ENCODE peak calls at places on chromosomes 11 and 22, in four cellular contexts. Y, H, V and M are unnamed samples.

GRCh38 chr11:20647976-20648565 is 21.3 kb upstream of the NELL1 start:
- DNase-seq in Y (no peak), H (peak; percentile 76), V (no peak), M (no peak)

GRCh38 chr11:78451371-78452150 is 33.9 kb upstream of the GAB2 start:
- DNase-seq in Y (no peak), H (no peak), V (no peak), M (no peak)

GRCh38 chr11:118633319-118633690 is 25.9 kb downstream of the PHLDB1 start:
- DNase-seq in Y (no peak), H (no peak), V (no peak), M (no peak)

GRCh38 chr11:118434553-118435232 is 1.6 kb upstream of the KMT2A start:
- DNase-seq in Y (peak; percentile 48), H (peak; percentile 71), V (peak; percentile 19), M (peak; percentile 52)

GRCh38 chr11:134571301-134571700 is 159.3 kb upstream of the B3GAT1 start:
- DNase-seq in Y (no peak), H (no peak), V (no peak), M (no peak)

GRCh38 chr22:47129902-47130301 is 367.5 kb downstream of the TBC1D22A start:
- DNase-seq in Y (peak; percentile 87), H (no peak), V (peak; percentile 7), M (peak; percentile 49)

GRCh38 chr11:64879226-64879900 is 942 bp upstream of the EHD1 start:
- DNase-seq in Y (peak; percentile 35), H (no peak), V (no peak), M (no peak)

GRCh38 chr11:131800452-131800851 is 430.0 kb downstream of the NTM start:
- DNase-seq in Y (no peak), H (no peak), V (no peak), M (no peak)

GRCh38 chr11:109733245-109733644 is 311.3 kb downstream of the C11orf87 start:
- DNase-seq in Y (no peak), H (no peak), V (no peak), M (no peak)

GRCh38 chr11:1352696-1353382 is 36.9 kb upstream of the BRSK2 start:
- DNase-seq in Y (no peak), H (no peak), V (no peak), M (no peak)

GRCh38 chr22:36356708-36357694 is 30.8 kb downstream of the MYH9 start:
- DNase-seq in Y (no peak), H (no peak), V (no peak), M (no peak)

GRCh38 chr11:43359432-43359818 is 705 bp downstream of the TTC17 start:
- DNase-seq in Y (no peak), H (peak; percentile 23), V (no peak), M (no peak)

GRCh38 chr22:43008509-43008908 is 6.4 kb downstream of the PACSIN2 start:
- DNase-seq in Y (peak; percentile 76), H (no peak), V (no peak), M (peak; percentile 48)

GRCh38 chr22:22853713-22854112 is 33.9 kb upstream of the IGLL5 start:
- DNase-seq in Y (no peak), H (no peak), V (no peak), M (no peak)

GRCh38 chr11:57905439-57905838 is 118.2 kb upstream of the OR9Q1 start:
- DNase-seq in Y (no peak), H (no peak), V (no peak), M (no peak)

GRCh38 chr11:22163394-22163797 is 29.5 kb upstream of the ANO5 start:
- DNase-seq in Y (no peak), H (no peak), V (no peak), M (peak; percentile 56)

GRCh38 chr11:80155412-80156017 is 714.7 kb upstream of the TENM4 start:
- DNase-seq in Y (no peak), H (peak; percentile 12), V (no peak), M (no peak)

GRCh38 chr11:16925495-16926065 is 88.6 kb downstream of the PLEKHA7 start:
- DNase-seq in Y (peak; percentile 72), H (peak; percentile 66), V (peak; percentile 24), M (peak; percentile 62)

GRCh38 chr11:12680246-12680939 is 6.2 kb downstream of the TEAD1 start:
- DNase-seq in Y (peak; percentile 90), H (peak; percentile 85), V (peak; percentile 87), M (peak; percentile 88)

GRCh38 chr22:37781434-37782059 is 26.2 kb upstream of the GCAT start:
- DNase-seq in Y (no peak), H (no peak), V (no peak), M (no peak)

GRCh38 chr11:74739546-74740270 is 8.5 kb upstream of the CHRDL2 start:
- DNase-seq in Y (peak; percentile 52), H (no peak), V (peak; percentile 33), M (no peak)

GRCh38 chr11:74730601-74731260 is 495 bp downstream of the CHRDL2 start:
- DNase-seq in Y (no peak), H (no peak), V (no peak), M (no peak)

GRCh38 chr11:74735566-74735965 is 4.3 kb upstream of the CHRDL2 start:
- DNase-seq in Y (no peak), H (no peak), V (no peak), M (no peak)

GRCh38 chr11:74731301-74732094 is at the start of gene CHRDL2:
- DNase-seq in Y (no peak), H (no peak), V (no peak), M (no peak)

DNA sequence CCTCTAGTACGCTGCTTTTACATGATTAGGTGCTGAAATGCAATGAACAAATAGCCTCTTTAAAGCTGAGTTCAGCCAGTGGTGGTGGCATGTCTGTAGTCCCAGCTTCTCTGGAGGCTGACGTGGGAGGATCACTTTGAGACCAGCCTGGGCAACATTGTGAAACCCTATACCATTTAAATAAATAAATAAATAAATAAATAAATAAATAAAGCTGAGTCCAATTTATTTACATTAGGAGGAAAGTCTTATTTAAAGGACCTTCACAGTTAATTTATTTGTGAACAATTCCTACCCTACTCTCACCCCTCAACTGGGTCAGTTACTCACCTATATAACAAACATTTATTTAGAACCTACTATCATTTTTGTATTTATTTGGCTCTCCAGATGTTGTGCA is 4.8 kb upstream of the CHRDL2 start:
- DNase-seq in Y (no peak), H (no peak), V (no peak), M (no peak)
- H3K4me1 ChIP-seq in Y (no peaks in the 10 kb centered on the region), H (peaks cover 1% of the 10 kb centered on the region), V (peaks cover 7% of the 10 kb centered on the region), M (peaks cover 4% of the 10 kb centered on the region)

GRCh38 chr11:127625402-127625801 is 624.8 kb upstream of the KIRREL3 start:
- DNase-seq in Y (no peak), H (no peak), V (no peak), M (no peak)
- H3K9me3 ChIP-seq in Y (no peaks in the 10 kb centered on the region), H (no peaks in the 10 kb centered on the region), V (no peaks in the 10 kb centered on the region), M (no peaks in the 10 kb centered on the region)

DNA sequence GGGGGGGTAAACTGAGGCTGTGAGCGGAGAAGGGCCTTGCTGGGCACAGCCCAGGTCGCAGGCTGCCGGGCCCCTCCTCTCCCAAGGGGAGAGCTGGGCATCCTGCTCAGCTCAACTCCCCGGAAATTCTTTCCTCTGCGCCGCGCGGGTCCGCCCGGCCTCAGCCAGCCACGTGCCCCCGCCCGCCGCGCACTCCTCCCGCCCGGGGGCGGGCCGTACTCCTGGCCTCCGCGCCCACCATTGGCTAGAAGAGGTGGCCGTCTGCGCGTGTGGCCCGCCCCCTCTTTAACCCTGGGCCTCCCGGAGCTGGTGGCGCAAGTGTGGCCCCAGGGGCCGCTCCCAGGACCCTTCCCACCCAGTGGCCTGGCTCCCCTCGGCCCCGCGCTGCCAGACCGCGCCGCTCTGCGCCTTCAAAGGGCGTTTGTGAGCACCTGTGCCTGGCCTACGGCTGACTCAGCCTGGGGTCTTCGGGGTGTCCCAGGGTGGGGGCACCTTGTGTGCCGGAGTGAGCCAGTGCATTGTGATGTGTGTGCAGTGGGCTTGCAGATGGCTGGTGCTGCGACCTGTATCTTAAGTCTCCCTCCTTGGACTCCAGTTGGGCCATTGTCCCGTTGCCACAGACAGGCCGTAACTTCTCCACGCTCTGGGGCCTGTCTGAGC is 2.0 kb downstream of the MRGPRF start:
- DNase-seq in Y (peak; percentile 79), H (peak; percentile 67), V (peak; percentile 72), M (peak; percentile 63)
- H3K4me1 ChIP-seq in Y (peaks cover 19% of the 10 kb centered on the region), H (peaks cover 54% of the 10 kb centered on the region), V (peaks cover 66% of the 10 kb centered on the region), M (peaks cover 45% of the 10 kb centered on the region)

GRCh38 chr22:48609279-48609865 is 1218.3 kb downstream of the BRD1 start:
- DNase-seq in Y (no peak), H (no peak), V (no peak), M (no peak)

GRCh38 chr22:48613566-48614200 is 1214.0 kb downstream of the BRD1 start:
- DNase-seq in Y (no peak), H (no peak), V (no peak), M (no peak)

GRCh38 chr22:48607901-48608650 is 1219.6 kb downstream of the BRD1 start:
- DNase-seq in Y (no peak), H (no peak), V (no peak), M (no peak)

GRCh38 chr22:48615171-48616008 is 1212.3 kb downstream of the BRD1 start:
- DNase-seq in Y (no peak), H (no peak), V (no peak), M (no peak)

DNA sequence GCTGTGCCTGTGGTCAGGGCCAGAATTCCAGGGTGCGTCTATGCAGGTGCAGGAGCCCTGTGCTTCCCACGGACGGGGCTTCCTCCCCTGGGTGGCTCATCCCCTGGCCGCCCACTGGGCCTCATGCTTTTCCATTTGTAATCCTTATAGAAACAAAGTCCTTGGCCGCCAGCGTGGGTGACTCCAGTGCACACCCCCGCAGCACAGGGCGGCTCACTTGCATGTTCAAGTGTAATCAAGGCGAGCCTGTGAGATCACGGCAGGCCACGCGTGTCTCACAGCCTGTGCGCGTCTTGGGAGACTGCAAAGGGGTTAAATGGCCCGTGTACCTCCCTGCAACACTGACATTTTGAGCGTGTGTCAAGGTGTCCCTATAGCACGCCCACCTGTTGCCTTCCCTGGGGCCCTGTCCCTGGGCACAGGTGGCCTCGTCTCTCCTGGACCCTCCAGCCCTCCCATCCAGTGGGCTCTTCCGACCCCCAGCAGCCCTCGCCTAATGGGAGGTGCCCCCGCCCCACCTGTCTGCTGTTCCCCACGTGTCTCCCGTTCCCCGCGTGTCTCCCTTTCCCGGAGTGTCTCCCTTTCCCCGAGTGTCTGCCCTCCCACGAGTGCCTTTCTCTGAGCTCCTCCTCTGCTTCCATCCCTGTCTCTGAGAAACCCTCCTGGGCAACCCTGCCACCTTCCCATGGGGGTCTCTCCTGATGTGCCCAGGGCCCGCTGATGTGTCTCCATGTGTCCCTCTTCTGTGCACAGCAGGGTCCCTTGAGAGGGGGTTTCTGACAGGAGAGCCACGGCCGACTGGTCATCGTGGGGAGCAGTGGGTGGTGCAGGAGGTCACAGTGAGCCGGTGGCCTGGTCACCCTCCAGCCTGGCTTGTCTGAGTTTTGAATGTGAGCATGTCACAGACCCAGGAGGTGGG is 1215.3 kb downstream of the BRD1 start:
- DNase-seq in Y (no peak), H (no peak), V (no peak), M (no peak)
- H3K9me3 ChIP-seq in Y (no peaks in the 10 kb centered on the region), H (no peaks in the 10 kb centered on the region), V (peaks cover 6% of the 10 kb centered on the region), M (no peaks in the 10 kb centered on the region)

DNA sequence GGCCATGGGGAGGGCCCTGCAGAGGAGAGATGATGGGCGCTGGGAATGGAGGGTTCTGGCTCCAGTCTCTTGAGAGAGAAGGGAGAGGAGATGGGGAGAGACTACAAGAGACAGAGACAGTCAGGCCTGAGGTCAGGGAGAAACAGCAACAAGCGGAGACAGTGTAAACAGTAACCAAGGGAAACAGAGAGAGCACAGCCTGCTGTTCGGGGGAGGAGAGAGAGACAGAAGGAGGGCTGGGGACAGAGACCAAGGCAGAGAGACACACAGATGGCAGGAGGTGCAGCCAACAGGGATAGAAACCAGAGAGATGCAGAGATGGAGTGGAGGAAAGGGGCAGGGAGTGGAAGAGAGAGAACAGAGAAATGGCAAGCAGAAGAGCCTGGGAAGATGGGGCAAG is 187.3 kb upstream of the SYT13 start:
- DNase-seq in Y (no peak), H (no peak), V (no peak), M (no peak)
- H3K4me1 ChIP-seq in Y (no peaks in the 10 kb centered on the region), H (peaks cover 12% of the 10 kb centered on the region), V (no peaks in the 10 kb centered on the region), M (no peaks in the 10 kb centered on the region)

GRCh38 chr22:49295465-49295743 is 532.3 kb downstream of the BRD1 start:
- DNase-seq in Y (no peak), H (no peak), V (no peak), M (no peak)
- H3K9me3 ChIP-seq in Y (peaks cover 2% of the 10 kb centered on the region), H (no peaks in the 10 kb centered on the region), V (peaks cover 31% of the 10 kb centered on the region), M (peaks cover 10% of the 10 kb centered on the region)